ENCODE peak calls at places on chromosome 7, in nine cellular contexts. F is K562, P is esophagus muscularis mucosa, W is stomach, S is HCT116, X is endothelial cell of umbilical vein, T is prostate gland, O is HepG2, H is GM23338. N is an unnamed sample.

GRCh38 chr7:142413280-142414000 is 155.6 kb upstream of the PRSS58 start:
- DNase-seq in F (no peak), S (no peak), X (no peak), W (no peak), O (no peak), H (no peak), P (no peak), T (no peak), N (no peak)

GRCh38 chr7:128827248-128827958 is 2.8 kb upstream of the FLNC start:
- DNase-seq in O (no peak), H (no peak), F (peak; percentile 63), X (peak; percentile 14), S (peak; percentile 53), P (no peak), T (no peak), W (no peak), N (peak; percentile 87)

GRCh38 chr7:41693150-41693997 is 9.5 kb downstream of the INHBA start:
- DNase-seq in S (no peak), P (no peak), W (no peak), T (no peak), X (no peak), F (no peak), H (no peak), O (no peak), N (no peak)

GRCh38 chr7:159105845-159106614 is 38.6 kb downstream of the VIPR2 start:
- DNase-seq in H (peak; percentile 43), W (no peak), F (no peak), P (no peak), X (no peak), T (no peak), O (no peak), S (no peak), N (peak; percentile 49)

GRCh38 chr7:81774496-81774895 is 4.6 kb upstream of the HGF start:
- DNase-seq in H (no peak), O (no peak), P (no peak), S (no peak), W (no peak), F (no peak), T (no peak), X (no peak), N (no peak)

GRCh38 chr7:17971392-17971791 is 31.1 kb upstream of the SNX13 start:
- DNase-seq in X (peak; percentile 46), S (no peak), H (no peak), O (no peak), T (no peak), F (no peak), P (no peak), W (no peak), N (no peak)

GRCh38 chr7:84502222-84502621 is 307.6 kb upstream of the SEMA3A start:
- DNase-seq in X (no peak), F (no peak), W (no peak), P (no peak), T (no peak), S (no peak), H (no peak), O (no peak), N (no peak)

GRCh38 chr7:80496586-80496985 is 15.3 kb downstream of the GNAT3 start:
- DNase-seq in T (no peak), F (no peak), O (no peak), X (no peak), H (no peak), P (no peak), S (no peak), W (no peak), N (no peak)

GRCh38 chr7:94769726-94770125 is 113.8 kb upstream of the SGCE start:
- DNase-seq in P (no peak), X (no peak), H (no peak), W (no peak), O (no peak), F (no peak), T (no peak), S (no peak), N (no peak)

GRCh38 chr7:14395860-14396259 is 406.4 kb upstream of the ETV1 start:
- DNase-seq in H (no peak), T (no peak), P (no peak), O (no peak), F (no peak), W (no peak), X (no peak), S (no peak), N (no peak)

GRCh38 chr7:18278306-18278705 is 217.2 kb upstream of the HDAC9 start:
- DNase-seq in X (peak; percentile 29), H (no peak), P (no peak), T (no peak), F (no peak), S (no peak), O (no peak), W (no peak), N (no peak)

GRCh38 chr7:118183254-118183585 is 744 bp upstream of the LSM8 start:
- DNase-seq in P (no peak), F (no peak), S (no peak), H (peak; percentile 9), W (no peak), T (no peak), X (no peak), O (no peak), N (no peak)

DNA sequence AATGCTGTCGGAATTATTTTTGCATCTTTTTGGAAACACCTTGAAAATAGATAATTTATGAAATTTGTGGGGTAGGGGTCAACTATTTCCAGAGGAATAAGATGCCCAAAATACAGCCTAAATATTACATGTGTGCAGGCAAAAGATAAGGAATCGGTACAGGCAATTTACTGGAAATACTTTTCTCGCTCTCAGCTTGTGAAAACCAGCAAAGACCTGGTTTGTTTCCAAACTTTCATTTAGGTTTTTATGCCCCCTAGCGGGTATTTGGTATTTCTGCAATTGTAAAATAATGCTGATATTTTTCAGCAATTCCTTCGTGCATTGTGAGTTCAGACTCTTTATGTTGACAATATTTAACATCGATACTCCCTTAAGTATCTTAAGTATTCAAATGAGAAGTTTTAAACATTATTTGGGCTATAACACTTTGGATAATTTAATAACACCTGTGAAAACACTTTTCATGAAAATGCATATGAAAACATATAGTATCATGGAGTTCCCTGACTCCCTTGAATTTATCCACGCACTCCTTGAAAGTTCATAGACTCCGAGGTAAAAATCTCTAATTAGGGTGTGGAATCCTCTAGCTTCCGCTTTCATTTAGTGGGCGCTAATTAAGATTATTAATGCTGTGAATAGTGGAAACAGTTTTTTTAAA is 132.4 kb downstream of the TSPAN12 start:
- DNase-seq in X (peak; percentile 48), H (peak; percentile 82), T (no peak), S (peak; percentile 43), W (no peak), P (no peak), F (peak; percentile 38), O (peak; percentile 16), N (no peak)
- TF ChIP-seq CTCF in X (peak; percentile 37), H (peak; percentile 87), T (peak; percentile 41), S (peak; percentile 51), W (peak; percentile 45), P (peak; percentile 53), F (peak; percentile 49), O (peak; percentile 35), N (no peak)

DNA sequence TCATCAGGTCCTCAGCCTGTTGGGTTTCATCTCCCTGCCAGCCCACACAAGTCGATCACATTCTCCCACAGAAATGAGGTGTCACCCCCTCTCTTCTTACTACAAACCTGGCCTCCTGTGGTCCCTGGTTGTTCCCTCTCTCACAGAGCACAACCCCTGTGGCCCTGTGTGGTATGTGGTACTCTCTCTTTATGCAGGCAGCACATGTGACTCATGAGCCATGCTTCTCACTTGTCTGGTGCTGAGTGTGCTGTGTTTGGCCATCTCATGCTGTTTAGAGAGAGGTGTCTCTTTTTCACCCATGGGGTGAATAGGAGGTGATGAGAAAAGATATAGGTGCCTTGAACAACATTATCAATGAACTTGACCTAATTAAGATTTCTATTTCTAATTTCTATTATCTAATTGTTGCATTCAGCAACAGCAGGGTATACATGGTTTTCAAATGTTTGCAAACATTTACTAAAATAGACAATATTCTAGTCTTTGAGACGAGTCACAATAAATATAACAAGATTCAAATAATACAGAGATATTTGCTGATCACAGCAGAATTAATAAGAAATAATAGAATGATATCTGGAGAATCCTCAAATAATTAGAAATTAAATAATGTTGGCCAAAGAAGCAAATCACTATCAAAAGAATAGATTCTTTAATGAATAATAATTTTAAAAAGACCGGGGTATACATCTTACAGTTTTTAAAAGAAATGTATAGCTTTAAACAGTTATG is 633.8 kb upstream of the IGFBP3 start:
- DNase-seq in O (no peak), X (no peak), P (no peak), H (no peak), W (no peak), T (no peak), S (no peak), F (no peak), N (no peak)
- TF ChIP-seq POLR2AphosphoS5 in O (no peak), X (no peak), P (no peak), H (no peak), W (no peak), T (no peak), S (no peak), F (no peak), N (no peak)

GRCh38 chr7:111098011-111098925 is 7.3 kb downstream of the LRRN3 start:
- DNase-seq in H (peak; percentile 83), P (no peak), X (peak; percentile 54), S (peak; percentile 18), O (peak; percentile 20), F (no peak), W (no peak), T (no peak), N (no peak)
- TF ChIP-seq CTCF in H (peak; percentile 95), P (peak; percentile 53), X (peak; percentile 40), S (peak; percentile 59), O (peak; percentile 77), F (peak; percentile 62), W (no peak), T (peak; percentile 14), N (no peak)

GRCh38 chr7:132791036-132791435 is 214.8 kb upstream of the PLXNA4 start:
- DNase-seq in H (no peak), P (no peak), S (no peak), X (no peak), O (no peak), F (no peak), T (no peak), W (no peak), N (no peak)

GRCh38 chr7:132790104-132790503 is 213.8 kb upstream of the PLXNA4 start:
- DNase-seq in W (no peak), F (no peak), O (no peak), H (no peak), T (no peak), S (no peak), X (no peak), P (no peak), N (no peak)

GRCh38 chr7:132797152-132797551 is 220.9 kb upstream of the PLXNA4 start:
- DNase-seq in P (no peak), X (no peak), S (no peak), O (no peak), H (no peak), F (no peak), W (no peak), T (no peak), N (no peak)

GRCh38 chr7:132789281-132789680 is 213.0 kb upstream of the PLXNA4 start:
- DNase-seq in S (no peak), F (no peak), P (no peak), W (no peak), H (peak; percentile 53), T (no peak), O (no peak), X (no peak), N (no peak)

DNA sequence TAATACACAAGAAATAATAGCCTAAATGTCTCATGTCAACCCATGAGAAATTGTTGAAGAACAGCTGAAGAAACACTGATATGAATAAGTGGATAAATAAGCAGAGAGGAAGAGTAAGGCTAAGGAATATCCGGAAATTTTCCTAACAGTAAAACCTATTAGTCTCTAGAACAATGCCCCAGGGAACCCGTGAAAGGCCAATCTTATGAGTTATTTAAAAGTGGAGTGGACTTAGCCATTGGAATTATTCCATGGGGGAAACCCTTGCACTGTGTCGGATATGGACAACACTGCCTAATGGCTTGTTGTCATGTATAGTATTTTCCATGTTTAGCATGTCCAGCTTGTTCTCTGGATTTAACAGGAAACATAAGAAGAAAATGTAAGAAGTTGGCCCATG is 217.2 kb upstream of the PLXNA4 start:
- DNase-seq in P (no peak), W (no peak), S (no peak), F (no peak), O (no peak), H (no peak), X (peak; percentile 90), T (no peak), N (no peak)
- TF ChIP-seq POLR2AphosphoS5 in P (no peak), W (no peak), S (no peak), F (no peak), O (no peak), H (no peak), X (no peak), T (no peak), N (no peak)